ENCODE peak calls at places on chromosomes 11 and 22, in five cellular contexts. Y is neuronal stem cell, X is H9, P is H1, U is mesenchymal stem cell. C is an unnamed sample.

GRCh38 chr11:124179311-124179710 is 3.8 kb upstream of the OR10D3 start:
- DNase-seq in P (no peak), Y (no peak), U (no peak), X (no peak), C (no peak)

GRCh38 chr11:107859459-107860239 is 1.1 kb upstream of the SLC35F2 start:
- DNase-seq in Y (no peak), U (peak), P (no peak), X (peak), C (peak)

GRCh38 chr11:126007263-126007662 is 55.4 kb downstream of the CDON start:
- DNase-seq in Y (no peak), P (no peak), X (no peak), U (peak), C (no peak)

GRCh38 chr11:65575568-65576231 is at the start of gene EHBP1L1:
- DNase-seq in U (peak), X (no peak), Y (no peak), P (no peak), C (peak)

GRCh38 chr11:65915821-65916251 is 3.0 kb downstream of the C11orf68 start:
- DNase-seq in U (peak), Y (no peak), P (no peak), X (peak), C (peak)

GRCh38 chr22:49551897-49552659 is 275.6 kb downstream of the BRD1 start:
- DNase-seq in X (no peak), P (no peak), U (no peak), Y (no peak), C (no peak)

GRCh38 chr22:24471570-24471969 is 23.6 kb upstream of the UPB1 start:
- DNase-seq in P (no peak), X (no peak), Y (no peak), U (no peak), C (no peak)

GRCh38 chr11:73154178-73154577 is 12.1 kb upstream of the FCHSD2 start:
- DNase-seq in X (no peak), U (no peak), P (no peak), Y (no peak), C (no peak)

GRCh38 chr11:108289699-108290098 is 66.8 kb downstream of the ATM start:
- DNase-seq in Y (no peak), U (no peak), P (no peak), X (no peak), C (no peak)

GRCh38 chr11:2302280-2302843 is 549 bp downstream of the TSPAN32 start:
- DNase-seq in X (no peak), Y (no peak), U (no peak), P (no peak), C (no peak)

GRCh38 chr22:20507253-20508066 is at the start of gene MED15:
- DNase-seq in U (peak), P (peak), X (peak), Y (peak), C (peak)

GRCh38 chr11:104731890-104732289 is 166.4 kb downstream of the CASP12 start:
- DNase-seq in Y (no peak), X (no peak), P (no peak), U (no peak), C (no peak)

GRCh38 chr11:75563978-75564552 is 2.0 kb downstream of the SERPINH1 start:
- DNase-seq in P (no peak), U (peak), Y (peak), X (peak), C (peak)

GRCh38 chr22:41009222-41009948 is 58.2 kb downstream of the RBX1 start:
- DNase-seq in P (no peak), Y (no peak), X (no peak), U (no peak), C (no peak)

GRCh38 chr22:25122136-25122764 is 77.4 kb upstream of the CRYBB3 start:
- DNase-seq in U (no peak), X (no peak), P (no peak), Y (no peak), C (no peak)

GRCh38 chr11:95652002-95652472 is 137.5 kb downstream of the FAM76B start:
- DNase-seq in U (no peak), X (no peak), Y (no peak), P (no peak), C (no peak)

GRCh38 chr11:122468965-122469364 is 186.6 kb upstream of the UBASH3B start:
- DNase-seq in P (no peak), Y (no peak), X (no peak), U (no peak), C (no peak)

GRCh38 chr11:1260620-1261019 is 37.8 kb downstream of the MUC5B start:
- DNase-seq in P (no peak), U (no peak), Y (no peak), X (no peak), C (no peak)

GRCh38 chr11:30914143-30914762 is 328.1 kb upstream of the MPPED2 start:
- DNase-seq in Y (peak), P (peak), X (peak), U (peak), C (peak)

GRCh38 chr11:132718711-132719641 is 813.3 kb downstream of the OPCML start:
- DNase-seq in U (peak), Y (no peak), P (no peak), X (no peak), C (no peak)

GRCh38 chr11:1771700-1772099 is 8.0 kb upstream of the CTSD start:
- DNase-seq in Y (no peak), P (no peak), X (no peak), U (peak), C (no peak)

GRCh38 chr11:898540-899190 is 11.9 kb downstream of the CHID1 start:
- DNase-seq in U (peak), P (no peak), Y (no peak), X (no peak), C (peak)

GRCh38 chr11:133660202-133660568 is 127.9 kb upstream of the OPCML start:
- DNase-seq in Y (no peak), P (no peak), U (no peak), X (peak), C (no peak)

GRCh38 chr22:50576070-50576469 is 2.2 kb downstream of the CPT1B start:
- DNase-seq in Y (no peak), P (no peak), X (peak), U (peak), C (peak)

GRCh38 chr22:38230108-38230825 is 28.5 kb downstream of the MAFF start:
- DNase-seq in U (peak), P (no peak), X (peak), Y (no peak), C (no peak)

GRCh38 chr11:34234086-34234740 is 123.6 kb downstream of the ABTB2 start:
- DNase-seq in X (peak), Y (no peak), U (peak), P (peak), C (peak)

GRCh38 chr11:57476223-57476882 is 16.0 kb downstream of the RTN4RL2 start:
- DNase-seq in X (peak), U (no peak), P (no peak), Y (no peak), C (no peak)

GRCh38 chr22:44550666-44551491 is 52.8 kb upstream of the RTL6 start:
- DNase-seq in P (no peak), Y (no peak), X (no peak), U (peak), C (peak)

GRCh38 chr11:130213979-130214281 is 54.3 kb downstream of the ST14 start:
- DNase-seq in U (no peak), Y (no peak), P (no peak), X (peak), C (no peak)

GRCh38 chr11:2548596-2548995 is 103.8 kb downstream of the KCNQ1 start:
- DNase-seq in X (no peak), P (no peak), U (no peak), Y (no peak), C (no peak)

GRCh38 chr11:65609711-65610110 is 4.3 kb downstream of the MAP3K11 start:
- DNase-seq in U (no peak), Y (no peak), X (no peak), P (no peak), C (no peak)

GRCh38 chr22:38348751-38349496 is 31.7 kb upstream of the CSNK1E start:
- DNase-seq in P (no peak), Y (no peak), U (no peak), X (no peak), C (no peak)

GRCh38 chr11:107834995-107835394 is 23.6 kb downstream of the SLC35F2 start:
- DNase-seq in P (no peak), X (no peak), U (no peak), Y (no peak), C (no peak)

GRCh38 chr11:134370526-134371435 is 39.0 kb downstream of the GLB1L2 start:
- DNase-seq in X (no peak), U (no peak), P (no peak), Y (no peak), C (no peak)

GRCh38 chr11:43580735-43581369 is 99.7 kb upstream of the HSD17B12 start:
- DNase-seq in X (no peak), U (no peak), P (no peak), Y (no peak), C (no peak)

GRCh38 chr11:120517390-120518315 is 6.1 kb downstream of the GRIK4 start:
- DNase-seq in U (peak), Y (no peak), P (no peak), X (no peak), C (no peak)

GRCh38 chr11:131889146-131889577 is 518.7 kb downstream of the NTM start:
- DNase-seq in U (peak), Y (no peak), P (no peak), X (no peak), C (peak)

GRCh38 chr11:34788642-34789041 is 127.5 kb downstream of the APIP start:
- DNase-seq in Y (no peak), U (no peak), P (no peak), X (no peak), C (no peak)

GRCh38 chr11:27696112-27696511 is 4.1 kb downstream of the BDNF start:
- DNase-seq in P (no peak), X (no peak), Y (no peak), U (no peak), C (no peak)

DNA sequence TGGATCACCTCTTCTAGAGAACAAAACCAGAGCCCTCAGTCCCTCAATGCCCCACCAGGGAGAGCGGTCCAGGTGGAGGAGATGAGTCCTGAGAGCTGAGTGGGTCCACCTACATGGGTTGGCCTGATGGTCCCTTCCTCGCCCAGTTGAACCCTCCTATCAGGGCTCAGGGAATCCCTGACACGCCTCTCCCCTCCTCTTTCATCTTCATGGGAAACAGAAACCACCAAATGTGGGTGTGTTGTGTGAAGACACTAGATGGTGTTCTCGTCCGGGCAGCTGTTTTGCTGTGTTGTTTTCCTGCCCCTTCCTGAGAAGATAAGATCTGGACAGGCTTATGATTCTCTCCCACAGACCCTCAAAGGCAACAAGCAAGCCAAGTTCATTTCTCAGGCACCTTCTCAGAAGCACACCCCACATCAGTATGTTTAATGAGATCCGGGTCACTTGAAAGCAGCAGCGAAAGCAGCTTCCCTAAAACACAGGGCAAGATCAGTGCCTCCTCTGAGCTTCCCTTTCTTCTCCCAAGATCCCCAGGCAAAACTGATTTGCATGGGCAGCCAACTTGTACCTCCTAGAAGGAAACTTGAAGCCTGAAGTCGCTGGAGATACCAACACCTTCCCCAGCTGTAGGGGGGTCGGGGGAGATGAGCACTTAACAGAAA is 35.3 kb upstream of the POU2AF1 start:
- DNase-seq in P (no peak), U (no peak), X (no peak), Y (no peak), C (no peak)
- H2BK12ac ChIP-seq in P (no peak), U (no peak), X (no peak), Y (no peak), C (no peak)

GRCh38 chr11:44886765-44887164 is 63.9 kb downstream of the TP53I11 start:
- DNase-seq in U (peak), Y (no peak), X (no peak), P (no peak), C (no peak)

GRCh38 chr11:44892843-44893242 is 57.8 kb downstream of the TP53I11 start:
- DNase-seq in P (no peak), U (no peak), Y (no peak), X (no peak), C (no peak)

GRCh38 chr11:44885919-44886318 is 64.8 kb downstream of the TP53I11 start:
- DNase-seq in Y (no peak), X (no peak), U (no peak), P (no peak), C (no peak)

GRCh38 chr11:44887598-44887997 is 63.1 kb downstream of the TP53I11 start:
- DNase-seq in X (no peak), Y (no peak), U (no peak), P (no peak), C (no peak)

GRCh38 chr11:44889266-44889665 is 61.4 kb downstream of the TP53I11 start:
- DNase-seq in X (no peak), P (no peak), Y (no peak), U (no peak), C (no peak)
- H4K91ac ChIP-seq in X (no peak), P (no peak), Y (no peak), U (no peak), C (no peak)

DNA sequence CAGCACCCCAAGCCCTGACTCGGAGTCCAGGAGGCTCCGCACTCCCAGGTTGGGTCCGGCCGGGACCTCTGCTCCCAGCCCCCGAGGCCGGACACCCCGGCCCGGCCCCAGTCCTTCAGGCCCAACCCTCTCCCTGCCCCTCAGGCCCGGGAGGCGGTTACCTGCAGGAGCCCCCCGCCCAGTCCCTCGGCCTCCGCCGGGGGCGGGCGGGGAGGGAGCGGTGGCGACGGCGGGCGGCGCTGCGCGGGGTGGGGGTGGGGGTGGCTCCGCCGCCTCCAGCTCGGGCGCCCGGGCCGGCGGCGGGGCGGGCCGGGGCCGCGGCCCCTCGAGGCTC is 308 bp downstream of the TCF20 start:
- DNase-seq in X (no peak), Y (no peak), U (peak), P (no peak), C (no peak)
- H2BK12ac ChIP-seq in X (no peak), Y (no peak), U (no peak), P (no peak), C (peak)

DNA sequence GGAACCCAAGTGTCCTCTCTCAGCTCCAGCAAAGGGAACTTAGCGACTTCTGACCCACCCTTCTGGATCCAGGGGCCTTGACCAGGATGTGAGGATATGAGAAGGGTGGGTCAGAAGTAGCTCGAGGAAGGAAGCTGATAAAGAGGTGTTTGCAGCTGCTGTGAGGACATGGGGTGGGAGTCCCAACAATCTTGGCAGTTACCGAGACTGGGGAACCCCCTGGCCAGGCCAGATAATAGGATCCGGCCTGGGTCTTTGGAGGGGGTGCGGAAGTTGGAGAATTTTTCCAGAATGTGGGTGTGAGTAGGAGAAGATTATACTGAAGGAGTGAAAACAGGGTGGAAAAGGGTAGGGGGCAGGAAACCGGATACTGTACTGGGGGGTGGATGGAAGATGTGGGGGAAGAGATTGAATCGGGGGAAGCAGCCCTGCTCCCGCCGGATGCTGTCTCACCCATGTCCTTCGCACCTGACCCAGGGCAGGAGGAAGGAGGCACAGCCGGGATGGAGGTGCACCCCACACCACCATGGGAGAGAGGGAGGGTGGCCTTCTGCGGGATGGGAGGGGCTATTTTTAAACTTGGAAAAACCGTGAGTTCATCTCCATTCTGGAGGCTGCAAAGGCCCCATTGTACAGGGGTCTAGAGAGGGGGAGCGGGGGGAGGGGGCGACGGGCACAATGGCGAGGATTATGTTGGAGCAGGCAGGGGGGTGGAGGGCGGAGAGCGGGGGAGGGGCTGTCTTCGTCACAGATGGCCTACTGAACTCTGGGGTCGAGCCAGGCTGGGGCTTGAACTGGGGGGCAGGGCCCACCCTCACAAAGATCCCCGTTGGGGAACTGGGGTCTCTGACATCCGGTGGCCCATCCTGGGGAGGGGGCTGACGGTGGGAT is 3.0 kb upstream of the MCAM start:
- DNase-seq in Y (no peak), U (no peak), X (no peak), P (no peak), C (no peak)
- H4K91ac ChIP-seq in Y (no peak), U (peak), X (no peak), P (peak), C (peak)

GRCh38 chr11:36493332-36493731 is 16.7 kb downstream of the TRAF6 start:
- DNase-seq in U (no peak), X (no peak), P (no peak), Y (no peak), C (no peak)

GRCh38 chr11:36500315-36500721 is 9.8 kb downstream of the TRAF6 start:
- DNase-seq in X (no peak), P (no peak), Y (peak), U (peak), C (peak)

GRCh38 chr11:36501236-36501635 is 8.8 kb downstream of the TRAF6 start:
- DNase-seq in X (no peak), Y (no peak), U (no peak), P (no peak), C (no peak)

GRCh38 chr11:36499325-36499724 is 10.7 kb downstream of the TRAF6 start:
- DNase-seq in U (no peak), Y (no peak), X (no peak), P (no peak), C (no peak)

DNA sequence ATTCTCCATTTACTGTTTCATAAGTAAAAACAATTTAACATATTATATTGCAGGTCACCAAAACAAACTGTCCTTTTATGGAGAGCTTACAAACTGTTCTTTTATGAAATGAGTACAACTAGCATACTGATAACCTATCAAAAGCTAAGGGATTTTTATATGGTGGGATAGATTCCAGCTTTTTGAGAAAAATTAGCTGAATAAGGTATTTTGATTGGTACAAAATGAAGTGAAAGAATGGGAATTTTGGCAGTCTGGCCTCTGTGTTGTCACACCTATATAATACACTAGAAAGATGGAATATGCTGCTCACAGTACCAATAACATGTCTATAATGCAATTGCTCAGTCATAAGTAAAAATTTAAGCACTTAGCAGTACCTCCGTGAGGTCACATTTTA is 11.4 kb downstream of the TRAF6 start:
- DNase-seq in P (no peak), X (no peak), Y (no peak), U (no peak), C (no peak)
- H2BK12ac ChIP-seq in P (no peak), X (no peak), Y (no peak), U (no peak), C (no peak)

DNA sequence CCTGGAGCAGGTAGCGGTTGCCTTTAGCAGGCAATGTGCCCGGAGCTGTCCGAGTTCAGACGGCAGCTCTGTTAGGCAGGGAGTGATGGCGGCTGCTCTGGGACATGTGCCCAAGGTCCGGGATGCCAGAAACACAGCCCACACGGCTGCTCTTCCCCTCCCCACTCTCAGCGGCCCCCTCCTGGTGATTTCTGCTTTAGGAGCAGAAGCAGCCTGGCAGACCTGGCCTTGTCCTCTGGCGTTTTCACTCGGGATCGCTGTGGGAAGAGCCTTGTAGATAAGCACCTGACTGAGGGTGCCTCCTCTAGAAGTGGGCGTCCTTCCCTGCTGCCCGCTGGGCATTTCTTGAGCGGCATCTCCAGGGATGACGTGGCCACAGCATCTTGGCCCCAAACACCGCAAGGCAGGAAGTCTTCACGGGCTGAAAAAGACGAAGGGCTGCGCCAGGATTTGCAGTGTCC is 392.2 kb downstream of the TBC1D22A start:
- DNase-seq in U (no peak), P (no peak), Y (no peak), X (no peak), C (no peak)
- H4K91ac ChIP-seq in U (no peak), P (no peak), Y (no peak), X (no peak), C (no peak)

GRCh38 chr11:11826260-11826659 is 15.5 kb upstream of the USP47 start:
- DNase-seq in Y (no peak), P (no peak), U (no peak), X (no peak), C (no peak)
- H2BK12ac ChIP-seq in Y (no peak), P (no peak), U (no peak), X (no peak), C (no peak)